ENCODE peak calls at places on chromosomes 3 and 15, in ten cellular contexts. V is right cardiac atrium; H is H9; E is effector memory CD4-positive, alpha-beta T cell; F is body of pancreas; W is RWPE2; G is Panc1; S is ovary; K is CD4-positive, alpha-beta T cell; X is stomach. Z is an unnamed sample. For H3K27me3, the result is how much of the 10 kb centered on the place peaks cover.

GRCh38 chr3:52934626-52935530 is 37.5 kb upstream of the STIMATE start:
- DNase-seq in V (peak), H (peak), E (peak), F (peak), W (no peak), G (peak), S (peak), K (peak), X (peak), Z (peak)

GRCh38 chr3:15757824-15758223 is 40.0 kb downstream of the ANKRD28 start:
- DNase-seq in V (no peak), H (no peak), E (no peak), F (no peak), W (no peak), G (no peak), S (no peak), K (no peak), X (no peak), Z (no peak)

GRCh38 chr3:75781079-75781745 is 4.1 kb downstream of the ZNF717 start:
- DNase-seq in V (no peak), H (no peak), E (no peak), F (no peak), W (no peak), G (no peak), S (no peak), K (no peak), X (no peak), Z (no peak)

GRCh38 chr3:54133196-54133595 is 10.8 kb downstream of the CACNA2D3 start:
- DNase-seq in V (no peak), H (no peak), E (no peak), F (no peak), W (no peak), G (no peak), S (no peak), K (no peak), X (no peak), Z (no peak)

GRCh38 chr3:5057217-5057616 is 64.9 kb upstream of the ARL8B start:
- DNase-seq in V (no peak), H (no peak), E (no peak), F (no peak), W (no peak), G (no peak), S (no peak), K (no peak), X (no peak), Z (no peak)

GRCh38 chr3:6250167-6250566 is 610.7 kb upstream of the GRM7 start:
- DNase-seq in V (no peak), H (no peak), E (no peak), F (no peak), W (no peak), G (no peak), S (no peak), K (no peak), X (no peak), Z (no peak)

GRCh38 chr15:60740787-60741354 is 261.9 kb upstream of the ICE2 start:
- DNase-seq in V (no peak), H (no peak), E (no peak), F (no peak), W (no peak), G (no peak), S (no peak), K (no peak), X (no peak), Z (no peak)

GRCh38 chr3:197308591-197308990 is 10.2 kb upstream of the DLG1 start:
- DNase-seq in V (no peak), H (no peak), E (no peak), F (no peak), W (no peak), G (no peak), S (peak), K (no peak), X (no peak), Z (no peak)

GRCh38 chr3:167728176-167728575 is 6.5 kb downstream of the PDCD10 start:
- DNase-seq in V (no peak), H (no peak), E (no peak), F (no peak), W (no peak), G (no peak), S (no peak), K (no peak), X (no peak), Z (no peak)

GRCh38 chr15:79090487-79091203 is at the start of gene RASGRF1:
- DNase-seq in V (no peak), H (peak), E (no peak), F (no peak), W (peak), G (no peak), S (no peak), K (no peak), X (no peak), Z (peak)

GRCh38 chr15:81982808-81983207 is 63.0 kb downstream of the MEX3B start:
- DNase-seq in V (no peak), H (no peak), E (no peak), F (no peak), W (no peak), G (no peak), S (no peak), K (no peak), X (no peak), Z (no peak)

GRCh38 chr3:98188553-98188952 is 22.1 kb downstream of the OR5H15 start:
- DNase-seq in V (no peak), H (peak), E (no peak), F (no peak), W (no peak), G (no peak), S (no peak), K (no peak), X (no peak), Z (no peak)

GRCh38 chr3:141875374-141875892 is 1.0 kb upstream of the ATP1B3 start:
- DNase-seq in V (peak), H (peak), E (peak), F (peak), W (peak), G (peak), S (peak), K (peak), X (peak), Z (peak)

GRCh38 chr15:38154255-38154654 is 98.4 kb upstream of the SPRED1 start:
- DNase-seq in V (no peak), H (no peak), E (no peak), F (no peak), W (no peak), G (no peak), S (no peak), K (no peak), X (no peak), Z (no peak)

GRCh38 chr15:71496336-71496955 is 313.9 kb upstream of the NR2E3 start:
- DNase-seq in V (no peak), H (no peak), E (no peak), F (no peak), W (no peak), G (no peak), S (no peak), K (no peak), X (no peak), Z (no peak)

GRCh38 chr15:34708422-34708821 is 46.4 kb downstream of the GJD2 start:
- DNase-seq in V (no peak), H (peak), E (no peak), F (no peak), W (no peak), G (peak), S (no peak), K (no peak), X (no peak), Z (no peak)

GRCh38 chr3:177357352-177358084 is 160.2 kb upstream of the TBL1XR1 start:
- DNase-seq in V (no peak), H (no peak), E (no peak), F (no peak), W (peak), G (peak), S (peak), K (no peak), X (peak), Z (no peak)

GRCh38 chr3:27632431-27633223 is 89.5 kb downstream of the EOMES start:
- DNase-seq in V (peak), H (peak), E (peak), F (peak), W (no peak), G (no peak), S (peak), K (peak), X (peak), Z (peak)

GRCh38 chr3:197305854-197306253 is 7.4 kb upstream of the DLG1 start:
- DNase-seq in V (no peak), H (no peak), E (no peak), F (no peak), W (no peak), G (no peak), S (no peak), K (no peak), X (no peak), Z (no peak)

GRCh38 chr3:66593978-66594377 is 93.2 kb upstream of the LRIG1 start:
- DNase-seq in V (no peak), H (no peak), E (no peak), F (no peak), W (no peak), G (peak), S (no peak), K (no peak), X (no peak), Z (no peak)

GRCh38 chr3:52925405-52926313 is 28.3 kb upstream of the STIMATE start:
- DNase-seq in V (no peak), H (no peak), E (no peak), F (no peak), W (no peak), G (no peak), S (no peak), K (no peak), X (no peak), Z (no peak)

GRCh38 chr3:72485649-72486048 is 362.6 kb downstream of the SHQ1 start:
- DNase-seq in V (peak), H (no peak), E (no peak), F (no peak), W (no peak), G (no peak), S (no peak), K (no peak), X (no peak), Z (no peak)

GRCh38 chr3:126671521-126671920 is 16.6 kb upstream of the TXNRD3 start:
- DNase-seq in V (no peak), H (peak), E (no peak), F (no peak), W (no peak), G (no peak), S (no peak), K (no peak), X (no peak), Z (no peak)

GRCh38 chr15:100007609-100008008 is 274.4 kb upstream of the LYSMD4 start:
- DNase-seq in V (no peak), H (no peak), E (no peak), F (no peak), W (peak), G (no peak), S (no peak), K (no peak), X (no peak), Z (no peak)

GRCh38 chr15:87609474-87609873 is 647.1 kb downstream of the NTRK3 start:
- DNase-seq in V (no peak), H (no peak), E (no peak), F (no peak), W (no peak), G (no peak), S (no peak), K (no peak), X (no peak), Z (no peak)

DNA sequence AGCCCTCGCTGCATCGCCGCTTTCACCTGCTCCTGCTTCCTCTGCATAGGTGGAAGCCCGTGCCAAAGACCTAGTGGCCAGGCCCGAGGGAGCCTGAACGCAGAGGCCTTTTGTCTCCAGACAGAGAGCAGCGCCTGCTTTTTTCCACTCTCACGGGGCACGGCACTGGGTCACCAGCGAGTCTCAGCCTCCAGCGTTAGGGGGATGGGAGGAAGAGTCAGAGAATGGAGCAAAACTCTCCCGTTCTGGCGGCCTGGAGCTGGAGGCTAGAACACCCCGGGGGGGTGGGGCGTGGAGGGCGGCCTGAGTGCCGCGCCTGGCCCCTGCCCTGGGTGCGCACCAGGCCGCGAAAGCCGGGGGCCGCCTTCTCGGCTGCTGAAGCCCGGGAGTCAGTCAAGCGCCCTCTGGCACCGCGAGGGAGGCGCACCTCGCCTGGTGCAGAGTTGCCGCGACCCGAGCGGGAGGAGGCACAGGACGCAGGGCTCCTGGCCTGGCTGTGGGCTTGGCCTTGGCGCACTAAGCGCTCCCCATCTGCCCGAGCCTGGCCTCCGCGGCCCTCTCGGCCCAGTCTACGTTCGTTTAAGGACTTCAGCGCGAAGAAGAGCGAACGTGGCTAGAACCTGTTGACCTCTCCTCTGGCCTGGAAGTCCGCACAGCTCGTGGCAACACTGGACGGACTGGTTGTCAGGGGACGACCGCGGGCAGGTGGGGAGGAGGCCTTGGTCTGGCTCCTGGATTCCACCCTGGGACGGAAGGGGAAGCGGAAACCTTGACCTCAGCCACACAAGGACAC is 21.5 kb downstream of the NR2F2 start:
- DNase-seq in V (peak), H (peak), E (no peak), F (no peak), W (no peak), G (no peak), S (peak), K (no peak), X (peak), Z (no peak)
- H3K27me3 ChIP-seq in V (under half), H (half or more), E (half or more), F (under half), W (under half), G (under half), S (under half), K (half or more), X (under half), Z (half or more)

GRCh38 chr3:46693038-46693896 is at the start of gene ALS2CL:
- DNase-seq in V (peak), H (peak), E (peak), F (peak), W (peak), G (no peak), S (peak), K (peak), X (peak), Z (peak)
- H3K27ac ChIP-seq in V (peak), H (no peak), E (peak), F (peak), W (peak), G (no peak), S (peak), K (peak), X (peak), Z (peak)

DNA sequence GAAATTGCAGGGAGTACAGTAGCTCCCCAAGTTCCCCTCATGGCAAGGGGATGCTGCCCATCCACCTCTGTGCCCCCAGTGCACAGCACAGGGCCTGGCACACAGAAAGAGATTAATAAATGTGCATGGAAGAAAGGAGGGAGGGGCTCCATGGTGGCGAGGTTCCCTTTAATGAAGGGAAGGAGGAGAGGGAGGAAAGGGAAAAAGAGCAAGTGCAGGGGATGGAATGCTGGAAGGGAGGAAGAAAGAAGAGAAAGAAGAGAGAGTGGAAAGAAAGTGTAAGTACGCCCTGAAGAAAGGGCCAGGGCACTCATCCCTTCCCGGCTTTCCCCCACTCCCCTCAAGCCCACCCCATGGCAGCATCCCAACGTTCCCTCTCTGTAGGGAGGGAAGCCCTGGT is 1.5 kb upstream of the VIPR1 start:
- DNase-seq in V (no peak), H (no peak), E (no peak), F (no peak), W (peak), G (no peak), S (no peak), K (no peak), X (peak), Z (no peak)
- H3K27me3 ChIP-seq in V (under half), H (under half), E (under half), F (under half), W (under half), G (under half), S (under half), K (under half), X (under half), Z (under half)

DNA sequence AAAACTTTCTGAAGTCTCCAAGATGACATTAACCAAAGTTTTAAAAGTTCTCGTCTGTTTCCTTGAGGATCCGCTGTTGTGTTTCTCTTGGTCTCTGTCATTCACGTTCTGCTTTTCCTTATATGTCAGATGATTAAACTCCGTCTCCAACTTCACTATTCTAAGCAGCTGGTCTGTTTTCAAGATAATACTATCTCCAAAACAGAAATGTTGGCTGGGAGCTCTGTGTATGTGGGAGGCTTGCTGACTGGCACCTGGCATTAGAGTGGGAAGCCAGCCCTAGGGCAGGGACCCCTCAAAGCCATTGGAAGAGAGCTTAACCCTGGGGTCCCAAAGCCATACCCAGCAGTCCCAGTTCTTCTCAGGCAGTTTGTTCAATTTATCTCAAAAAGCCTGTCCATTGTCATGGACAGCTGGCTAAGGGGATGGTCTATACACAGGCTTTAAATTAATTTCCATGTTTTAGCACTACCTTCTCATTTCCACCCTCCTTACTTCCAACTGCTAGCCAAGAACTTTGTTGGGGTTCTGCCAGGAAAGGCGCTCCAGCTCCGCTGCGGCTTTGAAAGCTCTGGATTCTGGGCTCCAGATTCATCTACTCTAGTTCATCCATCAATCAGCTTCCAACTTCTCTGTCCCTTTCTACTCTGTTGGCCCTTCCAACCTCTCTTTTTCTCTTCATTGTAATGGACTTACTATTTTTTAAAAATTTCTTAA is 9.2 kb downstream of the BTBD1 start:
- DNase-seq in V (no peak), H (no peak), E (no peak), F (peak), W (no peak), G (no peak), S (no peak), K (no peak), X (no peak), Z (no peak)
- H3K27ac ChIP-seq in V (peak), H (no peak), E (no peak), F (no peak), W (no peak), G (no peak), S (no peak), K (no peak), X (no peak), Z (no peak)

GRCh38 chr3:49747792-49748480 is 24.2 kb upstream of the GMPPB start:
- DNase-seq in V (no peak), H (no peak), E (no peak), F (no peak), W (no peak), G (no peak), S (no peak), K (no peak), X (no peak), Z (no peak)
- H3K27me3 ChIP-seq in V (under half), H (under half), E (under half), F (under half), W (under half), G (under half), S (under half), K (under half), X (under half), Z (under half)